ENCODE peak calls at places on chromosome 7, in five cellular contexts. L, X, Y, G and R are unnamed samples.
A peak's percentile ranks its signal among the peaks of the same experiment; 100 is the strongest.

GRCh38 chr7:77799078-77799964 is 748 bp downstream of the PHTF2 start:
- DNase-seq in L (peak; percentile 75), X (peak; percentile 18), Y (peak; percentile 33), G (peak; percentile 66), R (no peak)

GRCh38 chr7:148815612-148816011 is 68.5 kb downstream of the EZH2 start:
- DNase-seq in L (no peak), X (no peak), Y (no peak), G (no peak), R (no peak)

GRCh38 chr7:141737118-141737835 is 881 bp upstream of the SSBP1 start:
- DNase-seq in L (no peak), X (no peak), Y (peak; percentile 16), G (no peak), R (no peak)

GRCh38 chr7:139823855-139824670 is 5.0 kb upstream of the TBXAS1 start:
- DNase-seq in L (no peak), X (no peak), Y (peak; percentile 44), G (no peak), R (no peak)

GRCh38 chr7:43653891-43654504 is 71.1 kb downstream of the STK17A start:
- DNase-seq in L (no peak), X (no peak), Y (no peak), G (no peak), R (no peak)

GRCh38 chr7:142870575-142871259 is 14.8 kb downstream of the TRPV6 start:
- DNase-seq in L (no peak), X (no peak), Y (no peak), G (no peak), R (no peak)

GRCh38 chr7:154679689-154680088 is 323.2 kb downstream of the PAXIP1 start:
- DNase-seq in L (no peak), X (no peak), Y (no peak), G (no peak), R (no peak)

GRCh38 chr7:148304456-148304855 is 286.1 kb upstream of the C7orf33 start:
- DNase-seq in L (no peak), X (no peak), Y (no peak), G (no peak), R (no peak)

GRCh38 chr7:83934118-83934734 is 260.4 kb downstream of the SEMA3A start:
- DNase-seq in L (no peak), X (no peak), Y (no peak), G (no peak), R (no peak)

GRCh38 chr7:34091330-34091917 is 186.1 kb downstream of the BMPER start:
- DNase-seq in L (no peak), X (no peak), Y (no peak), G (no peak), R (no peak)

GRCh38 chr7:35975851-35976454 is 175.1 kb downstream of the SEPTIN7 start:
- DNase-seq in L (no peak), X (no peak), Y (peak; percentile 41), G (no peak), R (no peak)

GRCh38 chr7:94620703-94621118 is 35.2 kb downstream of the SGCE start:
- DNase-seq in L (peak; percentile 77), X (peak; percentile 78), Y (peak; percentile 47), G (peak; percentile 78), R (no peak)

GRCh38 chr7:108805808-108806397 is 236.2 kb downstream of the DNAJB9 start:
- DNase-seq in L (no peak), X (peak; percentile 43), Y (no peak), G (no peak), R (no peak)

GRCh38 chr7:36474283-36475010 is 84.8 kb downstream of the ANLN start:
- DNase-seq in L (no peak), X (no peak), Y (no peak), G (no peak), R (no peak)

GRCh38 chr7:101923276-101923985 is 106.0 kb downstream of the CUX1 start:
- DNase-seq in L (no peak), X (no peak), Y (peak; percentile 82), G (peak; percentile 34), R (no peak)

GRCh38 chr7:8295638-8296361 is 33.8 kb upstream of the ICA1 start:
- DNase-seq in L (no peak), X (peak; percentile 64), Y (peak; percentile 25), G (no peak), R (no peak)

GRCh38 chr7:158362912-158363905 is 224.4 kb downstream of the PTPRN2 start:
- DNase-seq in L (no peak), X (no peak), Y (no peak), G (no peak), R (no peak)

GRCh38 chr7:20395094-20395493 is 64.4 kb downstream of the ITGB8 start:
- DNase-seq in L (no peak), X (no peak), Y (no peak), G (no peak), R (no peak)

GRCh38 chr7:111005445-111005844 is 85.5 kb upstream of the LRRN3 start:
- DNase-seq in L (no peak), X (no peak), Y (no peak), G (no peak), R (no peak)

GRCh38 chr7:4700577-4701235 is 18.6 kb downstream of the FOXK1 start:
- DNase-seq in L (no peak), X (no peak), Y (peak; percentile 55), G (peak; percentile 37), R (no peak)

GRCh38 chr7:101166909-101167644 is 1.7 kb upstream of the VGF start:
- DNase-seq in L (no peak), X (no peak), Y (no peak), G (no peak), R (no peak)

GRCh38 chr7:953547-954327 is 743 bp downstream of the ADAP1 start:
- DNase-seq in L (peak; percentile 84), X (peak; percentile 51), Y (no peak), G (peak; percentile 77), R (no peak)

GRCh38 chr7:76294344-76295024 is 8.0 kb upstream of the HSPB1 start:
- DNase-seq in L (peak; percentile 97), X (peak; percentile 83), Y (peak; percentile 98), G (peak; percentile 95), R (peak; percentile 24)
- H3K27ac ChIP-seq in L (peak overlapping the region; percentile 100), X (peak overlapping the region; percentile 97), Y (peak overlapping the region; percentile 100), G (peak overlapping the region; percentile 95), R (peak overlapping the region; percentile 98)

GRCh38 chr7:107468824-107469223 is 1.0 kb upstream of the GPR22 start:
- DNase-seq in L (no peak), X (no peak), Y (no peak), G (no peak), R (no peak)

GRCh38 chr7:107467972-107468371 is 1.9 kb upstream of the GPR22 start:
- DNase-seq in L (no peak), X (no peak), Y (no peak), G (no peak), R (no peak)

GRCh38 chr7:107464666-107465065 is 5.2 kb upstream of the GPR22 start:
- DNase-seq in L (no peak), X (no peak), Y (no peak), G (no peak), R (no peak)

GRCh38 chr7:107461938-107462533 is 7.8 kb upstream of the GPR22 start:
- DNase-seq in L (no peak), X (no peak), Y (no peak), G (no peak), R (no peak)

DNA sequence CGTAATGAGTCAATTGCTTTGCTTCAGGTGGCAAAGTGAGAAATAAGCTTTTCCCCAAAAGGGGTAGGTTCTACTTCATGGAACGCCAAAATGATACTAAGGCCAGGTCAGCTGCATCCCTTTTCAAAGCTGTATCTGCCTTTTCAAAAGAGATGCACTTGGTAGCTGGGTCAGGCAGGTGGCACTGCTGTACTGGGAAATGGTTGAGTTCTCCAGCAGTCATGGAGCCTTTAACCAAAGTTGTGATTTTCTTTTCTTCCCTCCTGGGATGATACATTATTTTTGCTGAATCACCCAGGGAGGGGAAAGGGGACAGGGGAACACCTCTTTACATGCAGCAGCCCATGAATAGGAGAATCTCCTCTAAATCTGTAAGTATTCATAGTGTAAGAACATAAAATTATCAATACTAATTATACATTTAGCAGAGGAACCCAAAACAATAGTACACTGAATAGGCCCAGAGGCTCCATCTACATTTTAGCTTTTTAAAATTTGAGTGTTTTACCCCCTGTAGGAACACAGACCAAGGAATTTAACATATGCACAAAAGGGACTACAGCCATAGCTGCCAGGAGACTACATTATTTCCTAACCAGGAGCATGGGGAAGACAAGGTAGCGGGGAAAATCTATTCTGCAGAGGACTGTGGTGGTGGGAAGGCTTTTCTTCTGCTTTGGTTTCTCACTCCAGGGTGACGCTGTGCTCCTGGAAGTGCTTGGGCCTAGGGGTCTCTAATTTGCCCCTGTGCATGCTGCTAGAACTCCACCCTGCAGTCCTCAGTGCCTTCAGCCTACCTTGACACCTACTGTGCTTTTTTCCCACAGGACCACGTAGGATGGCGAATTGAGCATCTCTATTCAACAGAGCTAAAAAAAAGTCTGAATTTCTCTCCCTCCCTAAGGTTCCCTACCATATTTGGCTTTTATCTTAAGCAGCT is 6.4 kb upstream of the GPR22 start:
- DNase-seq in L (no peak), X (peak; percentile 15), Y (peak; percentile 69), G (peak; percentile 61), R (no peak)
- TF ChIP-seq POLR2A in L (no peak), X (no peak), Y (no peak), G (no peak), R (no peak)

DNA sequence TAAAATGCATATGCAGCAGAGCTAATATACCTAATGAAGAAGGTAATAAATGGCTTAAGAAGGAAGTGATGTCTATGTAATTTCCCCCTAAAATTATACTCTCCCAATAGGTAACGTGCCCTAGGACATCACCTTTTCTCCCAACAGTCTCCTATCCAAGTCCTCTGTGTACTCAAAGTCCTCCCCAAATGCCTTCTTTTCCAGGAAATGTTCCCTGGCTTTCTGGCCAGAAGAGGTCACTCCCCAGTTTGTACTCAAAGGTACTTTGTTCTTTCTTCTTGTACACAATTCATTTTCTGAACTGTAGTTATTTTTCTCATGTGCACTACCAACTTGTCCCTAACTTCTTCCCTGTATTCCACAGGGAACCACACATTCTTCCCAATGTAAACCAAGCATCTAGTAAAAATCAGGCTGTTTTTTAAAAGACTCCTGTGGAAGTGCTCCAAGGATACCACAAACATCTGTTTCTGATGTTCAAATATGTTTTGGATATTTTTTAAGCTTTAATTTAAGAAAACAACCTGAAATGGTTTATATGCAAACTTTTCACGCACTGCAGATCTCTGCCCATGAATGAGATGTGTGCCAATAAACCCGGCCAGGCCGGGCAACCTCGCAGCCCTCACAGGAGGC is 262.3 kb upstream of the KLF14 start:
- DNase-seq in L (no peak), X (no peak), Y (no peak), G (no peak), R (no peak)
- H3K27ac ChIP-seq in L (peak overlapping the region; percentile 76), X (peak overlapping the region; percentile 81), Y (peak overlapping the region; percentile 70), G (peak overlapping the region; percentile 40), R (peak overlapping the region; percentile 85)

DNA sequence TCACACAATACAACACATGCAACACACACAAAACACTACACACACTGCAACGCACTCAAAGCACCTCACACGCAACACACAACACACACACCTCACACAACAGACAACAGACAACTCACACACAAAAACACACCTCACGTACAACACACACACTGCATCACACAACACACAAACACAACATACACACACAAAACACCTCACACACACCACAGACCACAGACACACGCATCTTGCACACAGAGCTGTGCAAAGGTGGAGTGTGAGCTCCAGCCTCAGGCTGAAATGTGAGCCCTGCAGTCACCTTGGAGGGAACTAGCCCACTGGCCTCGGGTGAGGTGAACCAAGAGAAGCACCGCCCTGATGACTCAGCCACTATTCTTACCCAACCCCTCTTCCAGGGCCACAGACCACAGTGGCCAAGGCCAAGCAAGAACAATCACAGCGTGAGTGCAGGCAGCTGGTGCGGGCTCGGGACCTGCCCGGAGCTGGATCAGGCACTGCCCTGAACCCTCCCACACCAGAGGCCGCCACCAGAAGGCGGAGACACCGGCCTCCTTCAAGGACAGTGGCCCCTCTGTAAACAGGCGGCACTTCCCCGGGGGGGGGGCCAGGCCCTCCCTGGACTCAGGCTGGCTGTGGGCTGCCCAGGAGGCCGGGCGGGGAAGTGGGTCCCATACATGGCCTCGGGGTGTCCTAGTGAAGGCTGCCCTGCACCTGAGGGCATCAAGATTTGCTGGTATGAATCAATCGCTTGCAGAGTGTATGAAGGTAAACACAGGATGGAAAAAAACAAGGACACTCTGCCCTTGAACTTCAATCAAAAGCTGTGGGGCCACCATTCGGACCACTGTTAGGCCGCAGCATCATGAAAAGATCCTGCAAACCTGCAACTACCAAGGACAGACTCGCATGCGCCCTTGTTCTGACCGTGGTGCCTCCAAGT is 106.7 kb downstream of the TNS3 start:
- DNase-seq in L (peak; percentile 90), X (peak; percentile 95), Y (peak; percentile 87), G (peak; percentile 95), R (peak; percentile 38)
- TF ChIP-seq POLR2A in L (no peak), X (no peak), Y (no peak), G (peak; percentile 57), R (peak; percentile 26)